ENCODE peak calls at places on chromosome 12, in seven cellular contexts. One of them, this sample, is unnamed.

GRCh38 chr12:6226002-6226700 is 26.0 kb downstream of the CD9 start:
- DNase-seq in sigmoid colon: peak
- DNase-seq in CD8-positive, alpha-beta T cell: no peak
- DNase-seq in HFFc6: no peak
- DNase-seq in Calu3: no peak
- DNase-seq in tibial artery: peak
- DNase-seq in stomach: peak
- DNase-seq in this sample: no peak

GRCh38 chr12:70264067-70264867 is 21.0 kb downstream of the CNOT2 start:
- DNase-seq in sigmoid colon: no peak
- DNase-seq in CD8-positive, alpha-beta T cell: no peak
- DNase-seq in HFFc6: no peak
- DNase-seq in Calu3: no peak
- DNase-seq in tibial artery: no peak
- DNase-seq in stomach: no peak
- DNase-seq in this sample: no peak

GRCh38 chr12:69583203-69583602 is 2.1 kb upstream of the CCT2 start:
- DNase-seq in sigmoid colon: no peak
- DNase-seq in CD8-positive, alpha-beta T cell: no peak
- DNase-seq in HFFc6: peak
- DNase-seq in Calu3: peak
- DNase-seq in tibial artery: no peak
- DNase-seq in stomach: no peak
- DNase-seq in this sample: no peak

GRCh38 chr12:95446511-95446910 is 27.4 kb upstream of the METAP2 start:
- DNase-seq in sigmoid colon: no peak
- DNase-seq in CD8-positive, alpha-beta T cell: no peak
- DNase-seq in HFFc6: no peak
- DNase-seq in Calu3: peak
- DNase-seq in tibial artery: peak
- DNase-seq in stomach: peak
- DNase-seq in this sample: no peak

GRCh38 chr12:54587315-54587821 is 1.1 kb downstream of the PPP1R1A start:
- DNase-seq in sigmoid colon: peak
- DNase-seq in CD8-positive, alpha-beta T cell: no peak
- DNase-seq in HFFc6: no peak
- DNase-seq in Calu3: no peak
- DNase-seq in tibial artery: peak
- DNase-seq in stomach: peak
- DNase-seq in this sample: no peak

GRCh38 chr12:123062682-123063426 is 82.4 kb downstream of the ARL6IP4 start:
- DNase-seq in sigmoid colon: no peak
- DNase-seq in CD8-positive, alpha-beta T cell: no peak
- DNase-seq in HFFc6: peak
- DNase-seq in Calu3: peak
- DNase-seq in tibial artery: peak
- DNase-seq in stomach: peak
- DNase-seq in this sample: no peak

GRCh38 chr12:18462437-18462836 is 201.1 kb downstream of the PIK3C2G start:
- DNase-seq in sigmoid colon: no peak
- DNase-seq in CD8-positive, alpha-beta T cell: no peak
- DNase-seq in HFFc6: peak
- DNase-seq in Calu3: no peak
- DNase-seq in tibial artery: no peak
- DNase-seq in stomach: no peak
- DNase-seq in this sample: no peak

GRCh38 chr12:105212431-105212830 is 23.5 kb downstream of the APPL2 start:
- DNase-seq in sigmoid colon: no peak
- DNase-seq in CD8-positive, alpha-beta T cell: no peak
- DNase-seq in HFFc6: peak
- DNase-seq in Calu3: no peak
- DNase-seq in tibial artery: no peak
- DNase-seq in stomach: no peak
- DNase-seq in this sample: no peak

GRCh38 chr12:47188576-47189441 is 109.0 kb upstream of the AMIGO2 start:
- DNase-seq in sigmoid colon: no peak
- DNase-seq in CD8-positive, alpha-beta T cell: no peak
- DNase-seq in HFFc6: peak
- DNase-seq in Calu3: no peak
- DNase-seq in tibial artery: no peak
- DNase-seq in stomach: no peak
- DNase-seq in this sample: no peak

GRCh38 chr12:106213721-106214121 is 34.1 kb downstream of the CKAP4 start:
- DNase-seq in sigmoid colon: no peak
- DNase-seq in CD8-positive, alpha-beta T cell: no peak
- DNase-seq in HFFc6: peak
- DNase-seq in Calu3: no peak
- DNase-seq in tibial artery: no peak
- DNase-seq in stomach: no peak
- DNase-seq in this sample: no peak

GRCh38 chr12:108770269-108770829 is 39.0 kb upstream of the CORO1C start:
- DNase-seq in sigmoid colon: no peak
- DNase-seq in CD8-positive, alpha-beta T cell: no peak
- DNase-seq in HFFc6: no peak
- DNase-seq in Calu3: no peak
- DNase-seq in tibial artery: no peak
- DNase-seq in stomach: no peak
- DNase-seq in this sample: no peak

GRCh38 chr12:57909611-57910010 is 31.8 kb upstream of the ATP23 start:
- DNase-seq in sigmoid colon: no peak
- DNase-seq in CD8-positive, alpha-beta T cell: no peak
- DNase-seq in HFFc6: no peak
- DNase-seq in Calu3: no peak
- DNase-seq in tibial artery: no peak
- DNase-seq in stomach: no peak
- DNase-seq in this sample: no peak

GRCh38 chr12:124399622-124400021 is 104.7 kb downstream of the RFLNA start:
- DNase-seq in sigmoid colon: no peak
- DNase-seq in CD8-positive, alpha-beta T cell: peak
- DNase-seq in HFFc6: no peak
- DNase-seq in Calu3: peak
- DNase-seq in tibial artery: no peak
- DNase-seq in stomach: no peak
- DNase-seq in this sample: peak

GRCh38 chr12:6193853-6194815 is 6.1 kb upstream of the CD9 start:
- DNase-seq in sigmoid colon: no peak
- DNase-seq in CD8-positive, alpha-beta T cell: no peak
- DNase-seq in HFFc6: no peak
- DNase-seq in Calu3: no peak
- DNase-seq in tibial artery: no peak
- DNase-seq in stomach: peak
- DNase-seq in this sample: no peak

GRCh38 chr12:106187155-106187789 is 48.5 kb upstream of the NUAK1 start:
- DNase-seq in sigmoid colon: no peak
- DNase-seq in CD8-positive, alpha-beta T cell: no peak
- DNase-seq in HFFc6: no peak
- DNase-seq in Calu3: no peak
- DNase-seq in tibial artery: no peak
- DNase-seq in stomach: no peak
- DNase-seq in this sample: no peak

GRCh38 chr12:80860206-80860605 is 77.5 kb downstream of the LIN7A start:
- DNase-seq in sigmoid colon: no peak
- DNase-seq in CD8-positive, alpha-beta T cell: no peak
- DNase-seq in HFFc6: no peak
- DNase-seq in Calu3: no peak
- DNase-seq in tibial artery: no peak
- DNase-seq in stomach: no peak
- DNase-seq in this sample: no peak

GRCh38 chr12:74339211-74339610 is 198.4 kb upstream of the ATXN7L3B start:
- DNase-seq in sigmoid colon: no peak
- DNase-seq in CD8-positive, alpha-beta T cell: no peak
- DNase-seq in HFFc6: no peak
- DNase-seq in Calu3: no peak
- DNase-seq in tibial artery: no peak
- DNase-seq in stomach: no peak
- DNase-seq in this sample: no peak

GRCh38 chr12:100646896-100647295 is 73.4 kb downstream of the GAS2L3 start:
- DNase-seq in sigmoid colon: no peak
- DNase-seq in CD8-positive, alpha-beta T cell: no peak
- DNase-seq in HFFc6: no peak
- DNase-seq in Calu3: no peak
- DNase-seq in tibial artery: no peak
- DNase-seq in stomach: no peak
- DNase-seq in this sample: no peak

DNA sequence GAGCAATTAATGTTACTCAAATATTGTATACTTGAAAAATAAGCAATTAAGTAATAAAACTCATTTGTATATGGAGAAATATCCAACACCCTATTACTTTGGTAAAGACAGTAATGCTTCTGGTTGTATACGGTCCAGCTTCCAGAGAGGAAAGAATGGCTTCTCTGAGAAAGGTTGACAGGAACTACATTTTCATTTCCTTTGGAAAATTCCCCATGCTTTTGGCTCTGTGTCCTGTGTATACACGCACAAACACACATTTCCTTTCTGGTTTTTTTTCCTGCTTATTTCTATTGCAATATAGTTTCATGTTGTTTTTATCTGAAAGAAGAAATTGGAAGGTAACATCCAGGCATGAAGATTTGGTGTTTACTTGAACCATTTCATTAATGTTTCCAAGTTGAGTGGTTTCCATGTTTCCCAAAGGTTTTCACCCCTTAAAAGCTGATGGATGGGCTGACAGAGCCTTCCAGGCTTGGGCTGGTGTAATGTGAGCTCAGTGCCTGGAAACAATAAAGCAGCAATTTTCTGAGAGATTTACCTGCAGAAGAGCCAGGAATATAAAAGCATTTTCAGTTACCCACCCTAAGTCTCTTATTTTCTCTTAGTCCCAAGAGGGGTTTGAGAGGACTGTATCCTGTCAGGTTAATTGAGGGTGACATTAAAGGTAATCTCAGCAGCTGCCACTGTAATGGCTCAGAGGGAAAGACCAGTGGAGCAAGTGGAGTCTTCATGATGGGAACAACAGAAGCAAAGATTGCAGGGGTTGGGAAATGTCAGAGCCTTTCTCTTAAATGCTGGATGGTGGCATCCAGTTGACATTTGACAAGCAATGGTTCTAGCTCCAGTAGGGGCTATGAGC is 33.4 kb upstream of the TMTC1 start:
- DNase-seq in sigmoid colon: no peak
- DNase-seq in CD8-positive, alpha-beta T cell: no peak
- DNase-seq in HFFc6: no peak
- DNase-seq in Calu3: no peak
- DNase-seq in tibial artery: no peak
- DNase-seq in stomach: no peak
- DNase-seq in this sample: no peak
- TF ChIP-seq CTCF in sigmoid colon: no peak
- TF ChIP-seq CTCF in CD8-positive, alpha-beta T cell: no peak
- TF ChIP-seq CTCF in HFFc6: no peak
- TF ChIP-seq CTCF in Calu3: no peak
- TF ChIP-seq CTCF in tibial artery: no peak
- TF ChIP-seq CTCF in stomach: no peak
- TF ChIP-seq CTCF in this sample: no peak

GRCh38 chr12:20189767-20190166 is 178.6 kb upstream of the PDE3A start:
- DNase-seq in sigmoid colon: no peak
- DNase-seq in CD8-positive, alpha-beta T cell: no peak
- DNase-seq in HFFc6: no peak
- DNase-seq in Calu3: no peak
- DNase-seq in tibial artery: no peak
- DNase-seq in stomach: no peak
- DNase-seq in this sample: no peak

GRCh38 chr12:20188930-20189653 is 179.2 kb upstream of the PDE3A start:
- DNase-seq in sigmoid colon: no peak
- DNase-seq in CD8-positive, alpha-beta T cell: no peak
- DNase-seq in HFFc6: no peak
- DNase-seq in Calu3: no peak
- DNase-seq in tibial artery: no peak
- DNase-seq in stomach: no peak
- DNase-seq in this sample: no peak

GRCh38 chr12:20199780-20200179 is 168.6 kb upstream of the PDE3A start:
- DNase-seq in sigmoid colon: no peak
- DNase-seq in CD8-positive, alpha-beta T cell: no peak
- DNase-seq in HFFc6: no peak
- DNase-seq in Calu3: no peak
- DNase-seq in tibial artery: no peak
- DNase-seq in stomach: no peak
- DNase-seq in this sample: no peak

GRCh38 chr12:20196767-20197166 is 171.6 kb upstream of the PDE3A start:
- DNase-seq in sigmoid colon: no peak
- DNase-seq in CD8-positive, alpha-beta T cell: no peak
- DNase-seq in HFFc6: no peak
- DNase-seq in Calu3: no peak
- DNase-seq in tibial artery: no peak
- DNase-seq in stomach: no peak
- DNase-seq in this sample: no peak

DNA sequence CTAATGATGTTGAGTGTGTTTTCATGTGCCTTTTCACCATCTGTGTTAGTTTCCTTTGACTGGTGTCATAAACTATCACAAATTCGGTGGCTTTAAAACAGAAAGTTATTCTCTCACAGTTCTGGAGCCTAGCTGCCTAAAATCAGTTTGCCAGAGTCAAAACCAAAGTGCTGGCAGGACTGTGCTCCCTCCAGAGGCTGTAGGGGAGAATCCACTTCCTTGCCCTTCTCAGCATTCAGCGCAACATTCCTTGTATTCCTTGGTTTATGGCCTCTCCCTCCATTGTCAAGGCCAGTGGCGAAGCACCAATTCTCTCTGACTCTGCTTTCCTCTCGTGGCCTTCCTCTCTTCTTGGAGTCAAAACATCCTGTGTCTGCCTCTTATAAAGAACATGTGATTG is 174.2 kb upstream of the PDE3A start:
- DNase-seq in sigmoid colon: no peak
- DNase-seq in CD8-positive, alpha-beta T cell: no peak
- DNase-seq in HFFc6: no peak
- DNase-seq in Calu3: peak
- DNase-seq in tibial artery: no peak
- DNase-seq in stomach: no peak
- DNase-seq in this sample: no peak
- TF ChIP-seq CTCF in sigmoid colon: no peak
- TF ChIP-seq CTCF in CD8-positive, alpha-beta T cell: no peak
- TF ChIP-seq CTCF in HFFc6: no peak
- TF ChIP-seq CTCF in Calu3: no peak
- TF ChIP-seq CTCF in tibial artery: no peak
- TF ChIP-seq CTCF in stomach: no peak
- TF ChIP-seq CTCF in this sample: no peak

GRCh38 chr12:17342381-17342961 is 736.5 kb upstream of the LMO3 start:
- DNase-seq in sigmoid colon: no peak
- DNase-seq in CD8-positive, alpha-beta T cell: no peak
- DNase-seq in HFFc6: no peak
- DNase-seq in Calu3: no peak
- DNase-seq in tibial artery: no peak
- DNase-seq in stomach: no peak
- DNase-seq in this sample: no peak
- TF ChIP-seq CTCF in sigmoid colon: no peak
- TF ChIP-seq CTCF in CD8-positive, alpha-beta T cell: no peak
- TF ChIP-seq CTCF in HFFc6: no peak
- TF ChIP-seq CTCF in Calu3: no peak
- TF ChIP-seq CTCF in tibial artery: no peak
- TF ChIP-seq CTCF in stomach: no peak
- TF ChIP-seq CTCF in this sample: no peak

GRCh38 chr12:50825372-50825838 is 17.3 kb upstream of the TMPRSS12 start:
- DNase-seq in sigmoid colon: no peak
- DNase-seq in CD8-positive, alpha-beta T cell: no peak
- DNase-seq in HFFc6: peak
- DNase-seq in Calu3: no peak
- DNase-seq in tibial artery: no peak
- DNase-seq in stomach: no peak
- DNase-seq in this sample: peak
- TF ChIP-seq CTCF in sigmoid colon: peak
- TF ChIP-seq CTCF in CD8-positive, alpha-beta T cell: peak
- TF ChIP-seq CTCF in HFFc6: peak
- TF ChIP-seq CTCF in Calu3: peak
- TF ChIP-seq CTCF in tibial artery: peak
- TF ChIP-seq CTCF in stomach: peak
- TF ChIP-seq CTCF in this sample: peak

GRCh38 chr12:115866909-115867525 is 410.5 kb downstream of the MED13L start:
- DNase-seq in sigmoid colon: no peak
- DNase-seq in CD8-positive, alpha-beta T cell: no peak
- DNase-seq in HFFc6: no peak
- DNase-seq in Calu3: peak
- DNase-seq in tibial artery: no peak
- DNase-seq in stomach: no peak
- DNase-seq in this sample: no peak
- TF ChIP-seq CTCF in sigmoid colon: no peak
- TF ChIP-seq CTCF in CD8-positive, alpha-beta T cell: no peak
- TF ChIP-seq CTCF in HFFc6: peak
- TF ChIP-seq CTCF in Calu3: no peak
- TF ChIP-seq CTCF in tibial artery: no peak
- TF ChIP-seq CTCF in stomach: no peak
- TF ChIP-seq CTCF in this sample: peak

This sample was measured in GM13977.